ENCODE peak calls at places on chromosome 2, in four cellular contexts. Q is HFF-Myc; U is colonic mucosa; Y is naive thymus-derived CD4-positive, alpha-beta T cell. H is an unnamed sample.

GRCh38 chr2:174888646-174889271 is 116.4 kb downstream of the CHN1 start:
- DNase-seq in Q (no peak), U (no peak), Y (no peak), H (no peak)

GRCh38 chr2:200748779-200749178 is 62.9 kb upstream of the BZW1 start:
- DNase-seq in Q (no peak), U (no peak), Y (no peak), H (no peak)

GRCh38 chr2:226661789-226662545 is 137.7 kb downstream of the IRS1 start:
- DNase-seq in Q (peak), U (no peak), Y (no peak), H (no peak)

GRCh38 chr2:715847-716573 is 38.8 kb upstream of the TMEM18 start:
- DNase-seq in Q (no peak), U (no peak), Y (no peak), H (no peak)

GRCh38 chr2:39379643-39380524 is 57.2 kb downstream of the MAP4K3 start:
- DNase-seq in Q (peak), U (no peak), Y (no peak), H (no peak)

GRCh38 chr2:196801578-196801977 is 2.1 kb upstream of the GTF3C3 start:
- DNase-seq in Q (no peak), U (no peak), Y (no peak), H (no peak)

GRCh38 chr2:206150631-206151030 is 8.6 kb downstream of the NDUFS1 start:
- DNase-seq in Q (no peak), U (no peak), Y (no peak), H (no peak)

GRCh38 chr2:103435010-103435409 is 673.2 kb downstream of the TMEM182 start:
- DNase-seq in Q (no peak), U (no peak), Y (no peak), H (no peak)

DNA sequence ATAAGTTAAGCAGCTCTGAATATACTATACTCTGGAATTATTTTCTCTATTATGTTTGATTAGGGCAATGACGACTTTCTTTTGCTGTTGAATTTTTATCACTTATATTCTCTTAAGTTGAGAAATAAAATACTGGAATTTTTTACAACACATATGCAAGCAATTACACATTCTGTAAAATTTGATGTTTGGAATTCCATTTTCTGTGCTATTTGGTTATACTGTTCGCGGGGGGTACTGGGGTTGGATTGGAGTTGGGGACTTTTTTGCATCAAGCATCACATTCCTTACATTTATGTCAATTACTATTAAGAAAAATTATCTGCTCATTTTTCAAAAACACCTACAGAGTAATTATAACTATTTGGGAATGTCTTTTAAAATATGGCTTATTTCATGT is 2.1 kb downstream of the COL5A2 start:
- DNase-seq in Q (no peak), U (no peak), Y (no peak), H (no peak)
- H3K4me3 ChIP-seq in Q (peak), U (no peak), Y (no peak), H (no peak)

GRCh38 chr2:71884303-71885042 is 263.2 kb downstream of the CYP26B1 start:
- DNase-seq in Q (peak), U (no peak), Y (no peak), H (no peak)
- H3K4me3 ChIP-seq in Q (no peak), U (no peak), Y (no peak), H (no peak)

GRCh38 chr2:28613616-28614501 is 118.0 kb downstream of the PLB1 start:
- DNase-seq in Q (no peak), U (no peak), Y (peak), H (no peak)
- H3K4me3 ChIP-seq in Q (no peak), U (no peak), Y (peak), H (no peak)

DNA sequence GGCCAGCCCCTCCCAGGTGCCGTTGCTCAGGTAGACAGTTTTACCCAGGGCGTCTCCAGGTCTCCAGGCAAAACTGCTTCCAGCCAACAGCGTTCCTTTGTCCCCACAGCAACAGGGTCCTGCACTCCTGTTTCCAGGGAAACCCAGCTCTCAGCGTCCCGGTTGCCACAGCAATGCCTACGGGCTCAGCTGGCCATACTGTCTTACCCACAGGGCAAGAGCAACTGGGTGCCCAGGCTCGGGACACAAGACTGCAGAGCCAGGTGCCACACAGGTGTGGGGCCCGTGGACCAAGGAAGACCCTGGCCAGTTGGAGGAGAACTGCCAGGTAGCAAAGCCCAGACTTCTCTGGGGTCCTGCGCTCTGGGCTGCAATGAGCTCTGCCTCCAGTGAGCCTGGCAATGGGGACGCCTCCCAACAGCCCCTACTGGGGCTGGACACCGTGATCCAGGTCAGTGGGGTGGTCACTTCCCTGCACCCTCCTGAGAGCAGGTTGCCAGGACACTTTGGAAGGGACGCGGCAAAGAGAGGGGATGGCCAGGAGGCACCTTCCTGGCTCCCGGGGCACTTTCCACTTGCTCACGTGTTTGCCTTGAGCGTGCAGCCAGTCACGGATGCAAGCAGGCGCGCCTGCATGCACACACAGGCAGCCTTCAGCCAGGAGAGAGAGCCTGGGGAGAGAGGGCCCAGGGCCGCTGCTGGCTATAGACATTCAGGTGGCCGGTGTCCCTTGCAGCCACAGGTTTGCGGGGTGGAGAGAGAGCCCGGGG is at the start of gene CROCC2:
- DNase-seq in Q (no peak), U (no peak), Y (no peak), H (peak)
- H3K4me3 ChIP-seq in Q (no peak), U (no peak), Y (no peak), H (no peak)

DNA sequence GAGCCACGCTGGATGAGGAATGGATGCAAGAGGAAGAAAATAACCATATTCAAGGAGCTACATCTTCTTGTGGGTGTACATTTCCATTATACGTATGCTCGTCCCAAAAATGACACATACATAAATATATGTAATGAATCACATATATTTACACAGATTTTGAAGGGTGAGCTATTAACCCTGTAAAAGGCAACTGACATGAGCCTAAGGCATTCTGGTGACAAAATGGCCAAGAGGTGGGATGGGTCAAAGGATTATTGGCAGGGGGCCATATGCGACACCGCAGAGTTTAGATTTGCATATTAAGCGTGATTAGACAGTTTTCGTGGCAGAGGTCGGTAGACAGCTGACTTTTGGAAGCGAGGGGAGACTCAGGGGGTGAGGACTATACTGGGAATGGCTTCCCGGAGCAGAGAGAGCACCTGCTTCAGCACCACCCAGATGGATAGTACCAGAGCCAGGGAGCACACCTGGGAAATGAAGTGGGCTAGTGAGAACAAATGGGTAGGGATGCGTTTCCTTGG is 431 bp upstream of the CNRIP1 start:
- DNase-seq in Q (no peak), U (peak), Y (no peak), H (no peak)
- H3K4me3 ChIP-seq in Q (peak), U (peak), Y (peak), H (peak)

GRCh38 chr2:162316590-162316989 is 1.9 kb downstream of the IFIH1 start:
- DNase-seq in Q (no peak), U (no peak), Y (no peak), H (no peak)
- H3K4me3 ChIP-seq in Q (no peak), U (no peak), Y (peak), H (no peak)

GRCh38 chr2:169715379-169716228 is 18.0 kb upstream of the KLHL23 start:
- DNase-seq in Q (no peak), U (peak), Y (no peak), H (peak)
- H3K4me3 ChIP-seq in Q (peak), U (peak), Y (no peak), H (no peak)

DNA sequence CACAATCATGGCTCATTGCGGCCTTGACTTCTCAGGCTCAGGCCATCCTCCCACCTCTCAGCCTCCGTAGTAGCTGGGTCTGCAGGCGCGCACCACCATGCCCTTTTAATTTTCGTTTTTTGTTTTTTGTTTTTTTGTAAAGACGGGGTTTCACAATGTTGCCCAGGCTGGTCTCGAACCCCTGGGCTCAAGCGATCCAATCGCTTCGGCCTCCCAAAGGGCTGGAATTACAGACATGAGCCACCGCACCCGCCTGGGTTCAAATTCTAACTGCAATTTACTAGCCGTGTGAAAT is 12.3 kb upstream of the DCTN1 start:
- DNase-seq in Q (no peak), U (no peak), Y (no peak), H (no peak)
- H3K4me3 ChIP-seq in Q (no peak), U (no peak), Y (no peak), H (no peak)